ENCODE peak calls at places on chromosomes 16 and 17, in six cellular contexts. U, C, T, A, D and S are unnamed samples.

GRCh38 chr17:31596382-31597323 is 205.2 kb downstream of the RAB11FIP4 start:
- DNase-seq in U (peak), C (no peak), T (peak), A (peak), D (peak), S (no peak)

GRCh38 chr17:37726248-37726647 is 18.6 kb downstream of the HNF1B start:
- DNase-seq in U (no peak), C (no peak), T (no peak), A (no peak), D (no peak), S (no peak)

GRCh38 chr17:42849451-42850157 is 1.4 kb upstream of the AOC3 start:
- DNase-seq in U (no peak), C (no peak), T (no peak), A (no peak), D (no peak), S (no peak)

GRCh38 chr16:72877374-72878028 is 170.4 kb downstream of the ZFHX3 start:
- DNase-seq in U (no peak), C (no peak), T (no peak), A (no peak), D (peak), S (no peak)

GRCh38 chr17:37598145-37598544 is 11.1 kb downstream of the SYNRG start:
- DNase-seq in U (no peak), C (no peak), T (no peak), A (no peak), D (no peak), S (no peak)

GRCh38 chr17:33338242-33338641 is 45.1 kb upstream of the ASIC2 start:
- DNase-seq in U (no peak), C (no peak), T (no peak), A (no peak), D (no peak), S (no peak)

GRCh38 chr16:75066861-75067447 is 49.6 kb downstream of the LDHD start:
- DNase-seq in U (no peak), C (no peak), T (no peak), A (no peak), D (no peak), S (no peak)

GRCh38 chr16:55778718-55779117 is 54.2 kb downstream of the CES1 start:
- DNase-seq in U (no peak), C (no peak), T (no peak), A (no peak), D (peak), S (no peak)

GRCh38 chr17:41307647-41308046 is 1.5 kb downstream of the KRTAP16-1 start:
- DNase-seq in U (no peak), C (no peak), T (no peak), A (no peak), D (no peak), S (no peak)

GRCh38 chr17:18960241-18960665 is 8.3 kb downstream of the SLC5A10 start:
- DNase-seq in U (no peak), C (no peak), T (no peak), A (no peak), D (no peak), S (no peak)

GRCh38 chr17:67377727-67378443 is 804 bp downstream of the PITPNC1 start:
- DNase-seq in U (peak), C (no peak), T (no peak), A (peak), D (peak), S (no peak)

GRCh38 chr17:81388612-81389367 is 6.5 kb upstream of the BAHCC1 start:
- DNase-seq in U (no peak), C (no peak), T (no peak), A (peak), D (no peak), S (no peak)

GRCh38 chr17:76234354-76234679 is 6.0 kb downstream of the RNF157 start:
- DNase-seq in U (no peak), C (no peak), T (no peak), A (no peak), D (no peak), S (no peak)

GRCh38 chr17:68006797-68007196 is 10.5 kb upstream of the C17orf58 start:
- DNase-seq in U (no peak), C (no peak), T (no peak), A (no peak), D (no peak), S (no peak)

GRCh38 chr17:57986841-57987581 is 1.0 kb downstream of the VEZF1 start:
- DNase-seq in U (no peak), C (no peak), T (no peak), A (peak), D (peak), S (no peak)

GRCh38 chr16:66131895-66132294 is 234.6 kb upstream of the CDH5 start:
- DNase-seq in U (no peak), C (no peak), T (no peak), A (no peak), D (peak), S (no peak)

GRCh38 chr16:88130016-88130415 is 178.8 kb downstream of the BANP start:
- DNase-seq in U (no peak), C (no peak), T (no peak), A (no peak), D (no peak), S (no peak)

GRCh38 chr17:72661093-72661944 is 431.2 kb downstream of the SLC39A11 start:
- DNase-seq in U (no peak), C (no peak), T (no peak), A (no peak), D (peak), S (no peak)

GRCh38 chr16:14289692-14290340 is 218.7 kb downstream of the MRTFB start:
- DNase-seq in U (no peak), C (no peak), T (no peak), A (peak), D (peak), S (peak)

GRCh38 chr16:85385463-85386331 is 227.4 kb upstream of the GSE1 start:
- DNase-seq in U (no peak), C (no peak), T (no peak), A (peak), D (no peak), S (no peak)

GRCh38 chr17:41547921-41548843 is 20.1 kb upstream of the KRT19 start:
- DNase-seq in U (peak), C (peak), T (no peak), A (no peak), D (peak), S (no peak)

GRCh38 chr17:6862822-6863221 is 31.3 kb upstream of the TEKT1 start:
- DNase-seq in U (no peak), C (no peak), T (no peak), A (no peak), D (peak), S (no peak)

GRCh38 chr16:83826146-83826913 is 18.6 kb downstream of the HSBP1 start:
- DNase-seq in U (peak), C (peak), T (peak), A (peak), D (peak), S (peak)

DNA sequence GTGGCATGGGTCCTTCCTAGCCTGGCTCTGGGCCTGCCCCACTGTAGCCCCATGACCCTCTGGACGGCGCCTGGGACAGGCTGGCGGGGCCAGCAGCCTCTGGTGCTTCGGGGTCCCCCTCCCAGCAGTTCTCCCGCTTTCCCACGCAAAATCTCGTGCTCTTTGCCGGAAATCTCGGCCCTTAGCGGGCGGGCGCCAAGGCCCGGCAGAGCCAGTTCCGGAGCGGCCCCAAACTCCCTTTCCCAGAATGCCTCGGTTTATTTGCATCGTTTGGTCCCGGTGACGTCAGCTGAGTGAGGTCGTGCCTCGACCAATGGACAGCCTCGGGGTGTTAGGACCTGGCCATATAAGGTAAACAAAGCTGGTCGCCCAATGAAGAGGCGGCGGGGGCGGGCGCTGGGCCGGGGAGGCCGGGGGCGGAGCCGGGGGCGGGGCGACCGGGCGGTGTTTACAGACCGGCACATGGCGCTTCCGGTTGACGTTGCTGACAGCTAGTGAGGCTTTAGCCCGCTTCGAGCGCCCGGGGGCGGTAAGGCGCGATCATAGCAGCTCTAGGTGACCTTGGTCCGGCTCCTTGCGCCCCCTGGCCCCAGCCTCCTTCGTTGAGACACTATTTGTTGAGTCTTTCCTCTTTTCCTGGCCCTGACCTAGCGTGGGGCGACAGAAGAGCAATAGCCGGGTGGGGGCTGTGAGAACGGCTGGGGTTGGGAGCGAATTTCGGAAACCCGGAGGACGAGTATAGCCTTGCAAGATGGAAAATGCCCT is 1.5 kb upstream of the UBALD1 start:
- DNase-seq in U (peak), C (peak), T (peak), A (peak), D (peak), S (peak)
- TF ChIP-seq CTCF in U (peak), C (no peak), T (peak), A (no peak), D (peak), S (peak)

DNA sequence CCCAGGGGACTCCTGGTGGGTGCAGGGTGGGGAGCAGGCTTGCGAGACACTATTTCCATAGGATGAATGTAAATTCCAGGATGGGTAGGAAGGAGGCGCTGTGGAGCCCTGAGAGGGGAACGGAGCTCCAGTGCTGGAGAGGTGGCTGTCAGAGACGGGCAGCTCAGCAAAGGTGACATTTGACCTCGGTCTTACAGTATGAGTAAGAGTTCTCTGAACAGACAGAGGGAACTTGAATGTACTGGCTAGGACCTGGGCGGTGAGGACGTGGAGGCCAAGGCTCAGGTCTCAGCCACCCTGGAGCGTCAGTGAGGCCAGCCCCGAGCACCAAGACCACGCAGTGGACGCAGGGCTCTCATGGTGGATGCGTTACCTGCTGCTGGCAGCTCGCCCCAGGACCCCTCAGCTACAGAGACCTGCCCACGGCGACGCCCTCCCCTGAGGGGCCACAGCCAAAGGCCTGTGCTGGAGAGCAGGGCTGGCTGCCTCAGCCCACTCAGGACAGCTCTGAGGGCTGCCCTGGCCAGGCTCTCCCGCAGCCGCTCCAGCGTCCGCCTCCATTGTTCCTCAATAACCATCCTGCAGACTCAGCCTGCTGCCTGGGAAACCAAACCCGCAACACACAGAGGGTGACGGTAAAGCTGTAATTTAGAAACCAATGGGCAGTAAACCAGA is 65.9 kb upstream of the TNRC6C start:
- DNase-seq in U (no peak), C (no peak), T (no peak), A (peak), D (no peak), S (no peak)
- TF ChIP-seq CTCF in U (peak), C (no peak), T (no peak), A (peak), D (no peak), S (peak)

DNA sequence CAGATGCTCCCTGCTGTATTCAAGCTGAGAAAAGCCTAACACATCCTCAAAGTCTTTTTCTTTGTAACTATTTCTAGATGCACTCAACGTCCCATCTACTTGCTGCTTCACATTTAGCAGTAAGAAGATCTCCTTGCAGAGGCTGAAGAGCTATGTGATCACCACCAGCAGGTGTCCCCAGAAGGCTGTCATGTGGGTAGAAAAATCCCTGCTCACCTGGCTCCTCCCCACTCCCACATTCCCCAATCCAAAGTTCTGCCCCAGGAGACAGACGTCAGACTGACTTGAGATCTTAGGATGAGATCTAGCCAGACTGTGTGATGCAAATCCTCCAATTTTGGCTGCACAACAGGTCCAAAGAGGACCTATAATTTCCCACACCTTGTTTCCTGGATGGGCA is 1.1 kb downstream of the CCL13 start:
- DNase-seq in U (no peak), C (no peak), T (no peak), A (no peak), D (no peak), S (no peak)
- TF ChIP-seq CTCF in U (no peak), C (no peak), T (no peak), A (no peak), D (no peak), S (no peak)

GRCh38 chr17:82718986-82719685 is 2.6 kb downstream of the FN3KRP start:
- DNase-seq in U (no peak), C (no peak), T (no peak), A (no peak), D (no peak), S (no peak)
- TF ChIP-seq CTCF in U (no peak), C (no peak), T (no peak), A (no peak), D (no peak), S (no peak)

GRCh38 chr17:51901242-51901641 is 257.3 kb downstream of the CA10 start:
- DNase-seq in U (no peak), C (no peak), T (no peak), A (no peak), D (no peak), S (no peak)
- TF ChIP-seq CTCF in U (no peak), C (no peak), T (no peak), A (no peak), D (no peak), S (no peak)

DNA sequence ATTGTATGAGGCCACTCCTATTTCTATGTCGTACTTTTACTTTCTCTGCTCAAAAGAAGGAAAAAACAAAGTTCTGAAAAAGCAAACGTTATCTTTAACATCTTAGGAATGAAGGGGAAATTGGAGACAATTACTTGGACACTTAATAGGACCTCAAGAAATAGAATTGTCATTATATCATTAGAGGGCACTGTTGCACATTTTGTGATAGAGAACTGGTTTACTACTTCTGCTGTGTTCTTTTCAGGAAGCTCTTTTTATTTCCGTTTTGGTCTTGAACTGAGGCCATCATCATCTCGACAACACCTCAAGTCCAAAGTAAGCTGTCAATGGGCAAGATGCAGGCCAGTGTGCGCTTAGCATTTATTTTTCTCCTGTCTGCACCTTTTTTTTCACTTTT is 14.6 kb downstream of the COG4 start:
- DNase-seq in U (no peak), C (no peak), T (no peak), A (no peak), D (peak), S (no peak)
- TF ChIP-seq CTCF in U (peak), C (no peak), T (no peak), A (no peak), D (peak), S (peak)

DNA sequence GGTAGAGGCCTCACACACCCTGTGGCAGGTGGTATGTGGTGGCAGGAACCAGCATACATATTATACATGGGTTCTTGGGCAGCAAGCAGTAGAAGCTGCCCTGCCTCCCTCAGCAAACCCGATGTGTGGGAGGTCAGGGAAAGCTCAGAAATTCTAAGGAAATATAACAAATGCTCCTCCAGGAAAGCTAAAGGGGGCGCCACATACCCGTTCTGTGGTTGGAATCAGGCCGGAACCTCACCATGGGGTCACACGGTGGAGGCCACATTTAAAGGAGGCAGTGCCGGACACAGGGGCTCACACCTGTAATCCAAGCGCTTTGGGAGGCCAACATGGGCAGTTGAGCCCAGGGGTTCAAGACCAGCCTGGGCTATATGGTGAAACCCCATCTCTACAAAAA is 12.4 kb upstream of the KATNB1 start:
- DNase-seq in U (no peak), C (no peak), T (no peak), A (peak), D (no peak), S (no peak)
- TF ChIP-seq CTCF in U (peak), C (no peak), T (no peak), A (peak), D (peak), S (peak)